ENCODE peak calls at places on chromosomes 16 and 17, in four cellular contexts. One of them, this sample, is unnamed. For H3K9me3, the result is how much of the 10 kb centered on the place peaks cover.

GRCh38 chr16:85931596-85932402 is 32.8 kb downstream of the IRF8 start:
- DNase-seq in OCI-LY7: peak
- DNase-seq in heart right ventricle: no peak
- DNase-seq in Peyer's patch: no peak
- DNase-seq in this sample: no peak

GRCh38 chr16:2142942-2143868 is 5.2 kb upstream of the RAB26 start:
- DNase-seq in OCI-LY7: no peak
- DNase-seq in heart right ventricle: no peak
- DNase-seq in Peyer's patch: no peak
- DNase-seq in this sample: no peak

GRCh38 chr17:17364338-17364667 is 61.1 kb downstream of the NT5M start:
- DNase-seq in OCI-LY7: no peak
- DNase-seq in heart right ventricle: no peak
- DNase-seq in Peyer's patch: no peak
- DNase-seq in this sample: no peak

GRCh38 chr17:75869282-75870141 is 8.9 kb downstream of the TRIM47 start:
- DNase-seq in OCI-LY7: no peak
- DNase-seq in heart right ventricle: peak
- DNase-seq in Peyer's patch: peak
- DNase-seq in this sample: no peak

GRCh38 chr16:53945996-53946395 is 242.0 kb downstream of the FTO start:
- DNase-seq in OCI-LY7: peak
- DNase-seq in heart right ventricle: no peak
- DNase-seq in Peyer's patch: no peak
- DNase-seq in this sample: no peak

GRCh38 chr17:61723914-61724313 is 132.9 kb upstream of the NACA2 start:
- DNase-seq in OCI-LY7: no peak
- DNase-seq in heart right ventricle: no peak
- DNase-seq in Peyer's patch: no peak
- DNase-seq in this sample: no peak

GRCh38 chr17:77437017-77437416 is 296.2 kb downstream of the SEC14L1 start:
- DNase-seq in OCI-LY7: peak
- DNase-seq in heart right ventricle: peak
- DNase-seq in Peyer's patch: no peak
- DNase-seq in this sample: no peak

GRCh38 chr16:67966549-67967182 is 1.8 kb downstream of the SLC12A4 start:
- DNase-seq in OCI-LY7: no peak
- DNase-seq in heart right ventricle: peak
- DNase-seq in Peyer's patch: no peak
- DNase-seq in this sample: no peak

GRCh38 chr16:11082860-11083388 is 138.6 kb downstream of the CLEC16A start:
- DNase-seq in OCI-LY7: no peak
- DNase-seq in heart right ventricle: no peak
- DNase-seq in Peyer's patch: no peak
- DNase-seq in this sample: no peak

GRCh38 chr16:61831351-61831933 is 204.8 kb downstream of the CDH8 start:
- DNase-seq in OCI-LY7: no peak
- DNase-seq in heart right ventricle: no peak
- DNase-seq in Peyer's patch: no peak
- DNase-seq in this sample: no peak

GRCh38 chr17:12789075-12789975 is at the start of gene ARHGAP44:
- DNase-seq in OCI-LY7: peak
- DNase-seq in heart right ventricle: peak
- DNase-seq in Peyer's patch: peak
- DNase-seq in this sample: no peak

GRCh38 chr16:67828651-67829050 is 13.5 kb upstream of the THAP11 start:
- DNase-seq in OCI-LY7: no peak
- DNase-seq in heart right ventricle: no peak
- DNase-seq in Peyer's patch: no peak
- DNase-seq in this sample: no peak

GRCh38 chr17:76865174-76865573 is 3.0 kb upstream of the MGAT5B start:
- DNase-seq in OCI-LY7: no peak
- DNase-seq in heart right ventricle: no peak
- DNase-seq in Peyer's patch: no peak
- DNase-seq in this sample: no peak

GRCh38 chr17:2042355-2042929 is 620 bp downstream of the OVCA2 start:
- DNase-seq in OCI-LY7: no peak
- DNase-seq in heart right ventricle: no peak
- DNase-seq in Peyer's patch: no peak
- DNase-seq in this sample: no peak

GRCh38 chr16:57422026-57422944 is 17.7 kb downstream of the CCL17 start:
- DNase-seq in OCI-LY7: peak
- DNase-seq in heart right ventricle: peak
- DNase-seq in Peyer's patch: no peak
- DNase-seq in this sample: no peak

GRCh38 chr17:66431080-66431795 is 128.8 kb downstream of the PRKCA start:
- DNase-seq in OCI-LY7: no peak
- DNase-seq in heart right ventricle: no peak
- DNase-seq in Peyer's patch: no peak
- DNase-seq in this sample: no peak

GRCh38 chr17:50681260-50682200 is 26.2 kb downstream of the ANKRD40 start:
- DNase-seq in OCI-LY7: no peak
- DNase-seq in heart right ventricle: peak
- DNase-seq in Peyer's patch: no peak
- DNase-seq in this sample: no peak

GRCh38 chr17:15291674-15292361 is 26.7 kb upstream of the PMP22 start:
- DNase-seq in OCI-LY7: no peak
- DNase-seq in heart right ventricle: peak
- DNase-seq in Peyer's patch: no peak
- DNase-seq in this sample: no peak

GRCh38 chr16:20884240-20884556 is 16.0 kb downstream of the DCUN1D3 start:
- DNase-seq in OCI-LY7: no peak
- DNase-seq in heart right ventricle: no peak
- DNase-seq in Peyer's patch: no peak
- DNase-seq in this sample: no peak

GRCh38 chr17:3927628-3928010 is 11.4 kb upstream of the P2RX1 start:
- DNase-seq in OCI-LY7: no peak
- DNase-seq in heart right ventricle: no peak
- DNase-seq in Peyer's patch: no peak
- DNase-seq in this sample: no peak

GRCh38 chr16:71201054-71201453 is 29.5 kb downstream of the HYDIN start:
- DNase-seq in OCI-LY7: no peak
- DNase-seq in heart right ventricle: no peak
- DNase-seq in Peyer's patch: no peak
- DNase-seq in this sample: no peak

GRCh38 chr16:89983550-89983949 is 35.0 kb downstream of the DEF8 start:
- DNase-seq in OCI-LY7: no peak
- DNase-seq in heart right ventricle: no peak
- DNase-seq in Peyer's patch: no peak
- DNase-seq in this sample: no peak

GRCh38 chr17:40511667-40512221 is 10.3 kb upstream of the TNS4 start:
- DNase-seq in OCI-LY7: no peak
- DNase-seq in heart right ventricle: no peak
- DNase-seq in Peyer's patch: no peak
- DNase-seq in this sample: no peak

GRCh38 chr17:40611840-40612509 is 35.6 kb downstream of the SMARCE1 start:
- DNase-seq in OCI-LY7: no peak
- DNase-seq in heart right ventricle: no peak
- DNase-seq in Peyer's patch: no peak
- DNase-seq in this sample: no peak

GRCh38 chr16:84518804-84519341 is 14.4 kb upstream of the MEAK7 start:
- DNase-seq in OCI-LY7: no peak
- DNase-seq in heart right ventricle: no peak
- DNase-seq in Peyer's patch: no peak
- DNase-seq in this sample: peak

GRCh38 chr17:80289631-80290030 is 29.0 kb downstream of the RNF213 start:
- DNase-seq in OCI-LY7: no peak
- DNase-seq in heart right ventricle: no peak
- DNase-seq in Peyer's patch: no peak
- DNase-seq in this sample: no peak

GRCh38 chr16:80652441-80652840 is 111.6 kb downstream of the DYNLRB2 start:
- DNase-seq in OCI-LY7: no peak
- DNase-seq in heart right ventricle: no peak
- DNase-seq in Peyer's patch: no peak
- DNase-seq in this sample: no peak

GRCh38 chr16:13036600-13036999 is 135.2 kb downstream of the SHISA9 start:
- DNase-seq in OCI-LY7: peak
- DNase-seq in heart right ventricle: peak
- DNase-seq in Peyer's patch: no peak
- DNase-seq in this sample: no peak

GRCh38 chr16:23691483-23692189 is 12.9 kb downstream of the PLK1 start:
- DNase-seq in OCI-LY7: no peak
- DNase-seq in heart right ventricle: no peak
- DNase-seq in Peyer's patch: no peak
- DNase-seq in this sample: no peak

GRCh38 chr17:8294814-8295316 is 335 bp downstream of the SLC25A35 start:
- DNase-seq in OCI-LY7: no peak
- DNase-seq in heart right ventricle: no peak
- DNase-seq in Peyer's patch: no peak
- DNase-seq in this sample: no peak

GRCh38 chr16:49532873-49533272 is 159.3 kb downstream of the C16orf78 start:
- DNase-seq in OCI-LY7: no peak
- DNase-seq in heart right ventricle: no peak
- DNase-seq in Peyer's patch: no peak
- DNase-seq in this sample: no peak

GRCh38 chr17:74746376-74746775 is 2.1 kb upstream of the NHERF1 start:
- DNase-seq in OCI-LY7: no peak
- DNase-seq in heart right ventricle: no peak
- DNase-seq in Peyer's patch: no peak
- DNase-seq in this sample: no peak

GRCh38 chr16:53680756-53681155 is 22.9 kb downstream of the RPGRIP1L start:
- DNase-seq in OCI-LY7: no peak
- DNase-seq in heart right ventricle: no peak
- DNase-seq in Peyer's patch: no peak
- DNase-seq in this sample: no peak

GRCh38 chr17:2222901-2223616 is 80.5 kb downstream of the SMG6 start:
- DNase-seq in OCI-LY7: no peak
- DNase-seq in heart right ventricle: peak
- DNase-seq in Peyer's patch: no peak
- DNase-seq in this sample: peak

GRCh38 chr17:79478051-79478461 is 132.8 kb downstream of the RBFOX3 start:
- DNase-seq in OCI-LY7: no peak
- DNase-seq in heart right ventricle: no peak
- DNase-seq in Peyer's patch: no peak
- DNase-seq in this sample: no peak

GRCh38 chr17:30378191-30378796 is 433 bp upstream of the CPD start:
- DNase-seq in OCI-LY7: peak
- DNase-seq in heart right ventricle: peak
- DNase-seq in Peyer's patch: peak
- DNase-seq in this sample: peak

GRCh38 chr16:84294196-84295142 is at the start of gene WFDC1:
- DNase-seq in OCI-LY7: no peak
- DNase-seq in heart right ventricle: no peak
- DNase-seq in Peyer's patch: no peak
- DNase-seq in this sample: no peak

DNA sequence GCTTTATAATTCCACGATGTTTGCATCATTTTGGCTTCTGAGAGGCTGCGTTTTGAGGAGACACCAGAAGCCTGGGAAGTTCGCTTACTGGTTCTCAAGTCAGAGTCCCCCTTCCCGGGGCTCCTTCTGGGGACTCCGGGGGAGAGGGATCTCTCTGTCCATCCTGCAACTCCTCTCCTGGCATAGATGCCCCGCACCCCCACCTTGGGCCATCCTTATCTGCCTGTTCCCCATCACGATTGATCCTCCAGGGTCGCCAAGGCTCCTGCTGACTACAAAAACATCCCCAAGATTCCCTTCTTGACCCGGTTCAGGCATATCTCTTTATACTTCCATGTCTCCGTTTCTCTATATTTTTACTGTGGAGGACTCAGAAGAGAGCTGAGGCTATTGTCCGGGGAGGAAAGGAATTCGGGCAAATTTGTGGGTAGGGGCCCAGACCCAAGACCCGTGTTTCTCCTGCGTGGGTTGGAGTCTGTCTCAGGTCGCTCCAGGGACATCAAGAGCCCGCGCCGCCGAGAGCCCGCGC is 18.4 kb upstream of the HOXB13 start:
- DNase-seq in OCI-LY7: no peak
- DNase-seq in heart right ventricle: no peak
- DNase-seq in Peyer's patch: no peak
- DNase-seq in this sample: no peak
- H3K9me3 ChIP-seq in OCI-LY7: under half
- H3K9me3 ChIP-seq in heart right ventricle: under half
- H3K9me3 ChIP-seq in Peyer's patch: under half
- H3K9me3 ChIP-seq in this sample: under half

GRCh38 chr17:29076722-29077121 is 33.8 kb downstream of the PIPOX start:
- DNase-seq in OCI-LY7: no peak
- DNase-seq in heart right ventricle: no peak
- DNase-seq in Peyer's patch: no peak
- DNase-seq in this sample: no peak
- H3K27ac ChIP-seq in OCI-LY7: no peak
- H3K27ac ChIP-seq in heart right ventricle: no peak
- H3K27ac ChIP-seq in Peyer's patch: no peak
- H3K27ac ChIP-seq in this sample: no peak

DNA sequence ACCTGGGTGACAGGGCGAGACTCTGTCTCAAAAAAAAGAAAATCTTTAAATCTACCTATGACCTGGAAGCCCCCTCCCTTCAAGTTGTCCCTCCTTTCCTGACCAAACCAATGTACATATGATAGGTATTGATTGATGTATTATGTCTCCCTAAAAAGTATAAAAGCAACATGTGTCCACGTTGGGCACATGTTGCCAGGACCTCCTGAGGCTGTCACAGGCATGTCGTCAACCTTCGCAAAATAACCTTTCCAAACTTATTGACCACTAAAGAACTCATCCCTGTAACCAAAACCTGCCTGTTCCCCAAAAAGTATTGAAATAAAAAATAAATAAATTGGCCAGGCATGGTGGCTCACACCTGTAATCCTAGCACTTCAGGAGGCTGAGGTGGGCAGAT is 4.4 kb downstream of the OXLD1 start:
- DNase-seq in OCI-LY7: no peak
- DNase-seq in heart right ventricle: no peak
- DNase-seq in Peyer's patch: no peak
- DNase-seq in this sample: no peak
- TF ChIP-seq CTCF in OCI-LY7: no peak
- TF ChIP-seq CTCF in heart right ventricle: no peak
- TF ChIP-seq CTCF in Peyer's patch: no peak
- TF ChIP-seq CTCF in this sample: no peak

GRCh38 chr16:853981-854807 is 53.7 kb upstream of the GNG13 start:
- DNase-seq in OCI-LY7: no peak
- DNase-seq in heart right ventricle: no peak
- DNase-seq in Peyer's patch: no peak
- DNase-seq in this sample: no peak
- H3K9me3 ChIP-seq in OCI-LY7: under half
- H3K9me3 ChIP-seq in heart right ventricle: under half
- H3K9me3 ChIP-seq in Peyer's patch: under half
- H3K9me3 ChIP-seq in this sample: under half

GRCh38 chr17:56593073-56593740 is at the start of gene NOG:
- DNase-seq in OCI-LY7: no peak
- DNase-seq in heart right ventricle: peak
- DNase-seq in Peyer's patch: no peak
- DNase-seq in this sample: peak

GRCh38 chr17:56592487-56593072 is 919 bp upstream of the NOG start:
- DNase-seq in OCI-LY7: peak
- DNase-seq in heart right ventricle: peak
- DNase-seq in Peyer's patch: peak
- DNase-seq in this sample: peak

GRCh38 chr17:56595831-56596740 is 2.6 kb downstream of the NOG start:
- DNase-seq in OCI-LY7: no peak
- DNase-seq in heart right ventricle: no peak
- DNase-seq in Peyer's patch: no peak
- DNase-seq in this sample: no peak

GRCh38 chr17:56594528-56595418 is 1.3 kb downstream of the NOG start:
- DNase-seq in OCI-LY7: no peak
- DNase-seq in heart right ventricle: no peak
- DNase-seq in Peyer's patch: no peak
- DNase-seq in this sample: peak

GRCh38 chr17:56593741-56594527 is 435 bp downstream of the NOG start:
- DNase-seq in OCI-LY7: peak
- DNase-seq in heart right ventricle: peak
- DNase-seq in Peyer's patch: peak
- DNase-seq in this sample: peak
- H3K27ac ChIP-seq in OCI-LY7: no peak
- H3K27ac ChIP-seq in heart right ventricle: no peak
- H3K27ac ChIP-seq in Peyer's patch: peak
- H3K27ac ChIP-seq in this sample: peak

This sample was measured in CD4-positive, alpha-beta T cell.